ENCODE peak calls at places on chromosomes 11 and 22, in ten cellular contexts. One of them, this sample, is unnamed.

GRCh38 chr22:29270475-29271271 is 2.6 kb downstream of the EWSR1 start:
- DNase-seq in tibial nerve: no peak
- DNase-seq in transverse colon: no peak
- DNase-seq in fibroblast of pulmonary artery: peak; percentile 44
- DNase-seq in cardiac fibroblast: peak; percentile 39
- DNase-seq in BE2C: no peak
- DNase-seq in aorta: no peak
- DNase-seq in left lung: no peak
- DNase-seq in GM23338: no peak
- DNase-seq in upper lobe of left lung: no peak
- DNase-seq in this sample: no peak

GRCh38 chr22:49234459-49234858 is 593.2 kb downstream of the BRD1 start:
- DNase-seq in GM23338: no peak
- DNase-seq in BE2C: no peak
- DNase-seq in tibial nerve: no peak
- DNase-seq in left lung: peak; percentile 18
- DNase-seq in cardiac fibroblast: no peak
- DNase-seq in upper lobe of left lung: no peak
- DNase-seq in aorta: no peak
- DNase-seq in transverse colon: no peak
- DNase-seq in fibroblast of pulmonary artery: no peak
- DNase-seq in this sample: peak; percentile 50

GRCh38 chr22:29607426-29607825 is 4.0 kb downstream of the NF2 start:
- DNase-seq in aorta: no peak
- DNase-seq in tibial nerve: no peak
- DNase-seq in transverse colon: no peak
- DNase-seq in upper lobe of left lung: no peak
- DNase-seq in BE2C: no peak
- DNase-seq in left lung: no peak
- DNase-seq in GM23338: no peak
- DNase-seq in fibroblast of pulmonary artery: peak; percentile 49
- DNase-seq in cardiac fibroblast: peak; percentile 42
- DNase-seq in this sample: no peak

GRCh38 chr22:36457688-36458450 is 23.6 kb downstream of the TXN2 start:
- DNase-seq in transverse colon: no peak
- DNase-seq in GM23338: no peak
- DNase-seq in tibial nerve: no peak
- DNase-seq in upper lobe of left lung: peak; percentile 26
- DNase-seq in BE2C: no peak
- DNase-seq in fibroblast of pulmonary artery: peak; percentile 32
- DNase-seq in left lung: peak; percentile 52
- DNase-seq in aorta: peak; percentile 88
- DNase-seq in cardiac fibroblast: peak; percentile 63
- DNase-seq in this sample: peak; percentile 82

GRCh38 chr11:112355726-112356125 is 95.1 kb upstream of the PLET1 start:
- DNase-seq in upper lobe of left lung: peak; percentile 54
- DNase-seq in BE2C: peak; percentile 73
- DNase-seq in left lung: no peak
- DNase-seq in fibroblast of pulmonary artery: peak; percentile 66
- DNase-seq in aorta: no peak
- DNase-seq in cardiac fibroblast: peak; percentile 32
- DNase-seq in transverse colon: no peak
- DNase-seq in GM23338: peak; percentile 63
- DNase-seq in tibial nerve: no peak
- DNase-seq in this sample: no peak

GRCh38 chr11:70205049-70205725 is 2.1 kb downstream of the FADD start:
- DNase-seq in aorta: no peak
- DNase-seq in GM23338: no peak
- DNase-seq in upper lobe of left lung: no peak
- DNase-seq in left lung: no peak
- DNase-seq in cardiac fibroblast: peak; percentile 40
- DNase-seq in transverse colon: no peak
- DNase-seq in BE2C: no peak
- DNase-seq in fibroblast of pulmonary artery: peak; percentile 35
- DNase-seq in tibial nerve: no peak
- DNase-seq in this sample: no peak

GRCh38 chr11:88174627-88175003 is 628 bp downstream of the RAB38 start:
- DNase-seq in cardiac fibroblast: peak; percentile 93
- DNase-seq in fibroblast of pulmonary artery: peak; percentile 92
- DNase-seq in BE2C: peak; percentile 62
- DNase-seq in tibial nerve: peak; percentile 31
- DNase-seq in transverse colon: peak; percentile 74
- DNase-seq in aorta: peak; percentile 92
- DNase-seq in left lung: peak; percentile 81
- DNase-seq in upper lobe of left lung: peak; percentile 79
- DNase-seq in GM23338: peak; percentile 56
- DNase-seq in this sample: peak; percentile 89

GRCh38 chr11:10410844-10411200 is 44.2 kb upstream of the AMPD3 start:
- DNase-seq in left lung: no peak
- DNase-seq in upper lobe of left lung: no peak
- DNase-seq in transverse colon: no peak
- DNase-seq in cardiac fibroblast: no peak
- DNase-seq in BE2C: no peak
- DNase-seq in fibroblast of pulmonary artery: no peak
- DNase-seq in GM23338: no peak
- DNase-seq in aorta: no peak
- DNase-seq in tibial nerve: no peak
- DNase-seq in this sample: no peak

GRCh38 chr11:1746956-1747752 is 3.2 kb downstream of the IFITM10 start:
- DNase-seq in BE2C: no peak
- DNase-seq in left lung: peak; percentile 34
- DNase-seq in upper lobe of left lung: no peak
- DNase-seq in transverse colon: no peak
- DNase-seq in aorta: peak; percentile 71
- DNase-seq in fibroblast of pulmonary artery: no peak
- DNase-seq in cardiac fibroblast: no peak
- DNase-seq in GM23338: no peak
- DNase-seq in tibial nerve: no peak
- DNase-seq in this sample: peak; percentile 69

GRCh38 chr11:36490026-36490806 is 19.9 kb downstream of the TRAF6 start:
- DNase-seq in GM23338: no peak
- DNase-seq in fibroblast of pulmonary artery: no peak
- DNase-seq in cardiac fibroblast: no peak
- DNase-seq in transverse colon: no peak
- DNase-seq in upper lobe of left lung: no peak
- DNase-seq in left lung: no peak
- DNase-seq in tibial nerve: no peak
- DNase-seq in BE2C: no peak
- DNase-seq in aorta: no peak
- DNase-seq in this sample: no peak

GRCh38 chr11:35247428-35247827 is 108.5 kb downstream of the CD44 start:
- DNase-seq in aorta: no peak
- DNase-seq in cardiac fibroblast: no peak
- DNase-seq in fibroblast of pulmonary artery: no peak
- DNase-seq in BE2C: no peak
- DNase-seq in transverse colon: peak; percentile 26
- DNase-seq in left lung: no peak
- DNase-seq in upper lobe of left lung: peak; percentile 30
- DNase-seq in tibial nerve: no peak
- DNase-seq in GM23338: no peak
- DNase-seq in this sample: no peak

GRCh38 chr11:7677801-7678201 is 4.5 kb upstream of the CYB5R2 start:
- DNase-seq in left lung: no peak
- DNase-seq in BE2C: no peak
- DNase-seq in GM23338: no peak
- DNase-seq in transverse colon: no peak
- DNase-seq in aorta: no peak
- DNase-seq in fibroblast of pulmonary artery: no peak
- DNase-seq in tibial nerve: no peak
- DNase-seq in upper lobe of left lung: no peak
- DNase-seq in cardiac fibroblast: no peak
- DNase-seq in this sample: no peak

GRCh38 chr11:127056338-127056971 is 55.9 kb upstream of the KIRREL3 start:
- DNase-seq in upper lobe of left lung: no peak
- DNase-seq in fibroblast of pulmonary artery: no peak
- DNase-seq in cardiac fibroblast: no peak
- DNase-seq in GM23338: no peak
- DNase-seq in BE2C: peak; percentile 21
- DNase-seq in aorta: no peak
- DNase-seq in left lung: no peak
- DNase-seq in tibial nerve: no peak
- DNase-seq in transverse colon: no peak
- DNase-seq in this sample: no peak

GRCh38 chr11:67510023-67510345 is 2.0 kb upstream of the CDK2AP2 start:
- DNase-seq in cardiac fibroblast: no peak
- DNase-seq in GM23338: no peak
- DNase-seq in upper lobe of left lung: no peak
- DNase-seq in fibroblast of pulmonary artery: no peak
- DNase-seq in aorta: no peak
- DNase-seq in BE2C: no peak
- DNase-seq in transverse colon: no peak
- DNase-seq in tibial nerve: no peak
- DNase-seq in left lung: no peak
- DNase-seq in this sample: no peak

GRCh38 chr22:43417555-43417954 is 5.7 kb downstream of the MPPED1 start:
- DNase-seq in aorta: no peak
- DNase-seq in BE2C: no peak
- DNase-seq in cardiac fibroblast: no peak
- DNase-seq in fibroblast of pulmonary artery: no peak
- DNase-seq in transverse colon: no peak
- DNase-seq in tibial nerve: no peak
- DNase-seq in GM23338: no peak
- DNase-seq in upper lobe of left lung: no peak
- DNase-seq in left lung: no peak
- DNase-seq in this sample: no peak
- H3K4me3 ChIP-seq in aorta: no peak overlapping the region
- H3K4me3 ChIP-seq in BE2C: no peak overlapping the region
- H3K4me3 ChIP-seq in cardiac fibroblast: no peak overlapping the region
- H3K4me3 ChIP-seq in fibroblast of pulmonary artery: no peak overlapping the region
- H3K4me3 ChIP-seq in transverse colon: no peak overlapping the region
- H3K4me3 ChIP-seq in tibial nerve: no peak overlapping the region
- H3K4me3 ChIP-seq in GM23338: no peak overlapping the region
- H3K4me3 ChIP-seq in upper lobe of left lung: no peak overlapping the region
- H3K4me3 ChIP-seq in left lung: no peak overlapping the region
- H3K4me3 ChIP-seq in this sample: no peak overlapping the region

DNA sequence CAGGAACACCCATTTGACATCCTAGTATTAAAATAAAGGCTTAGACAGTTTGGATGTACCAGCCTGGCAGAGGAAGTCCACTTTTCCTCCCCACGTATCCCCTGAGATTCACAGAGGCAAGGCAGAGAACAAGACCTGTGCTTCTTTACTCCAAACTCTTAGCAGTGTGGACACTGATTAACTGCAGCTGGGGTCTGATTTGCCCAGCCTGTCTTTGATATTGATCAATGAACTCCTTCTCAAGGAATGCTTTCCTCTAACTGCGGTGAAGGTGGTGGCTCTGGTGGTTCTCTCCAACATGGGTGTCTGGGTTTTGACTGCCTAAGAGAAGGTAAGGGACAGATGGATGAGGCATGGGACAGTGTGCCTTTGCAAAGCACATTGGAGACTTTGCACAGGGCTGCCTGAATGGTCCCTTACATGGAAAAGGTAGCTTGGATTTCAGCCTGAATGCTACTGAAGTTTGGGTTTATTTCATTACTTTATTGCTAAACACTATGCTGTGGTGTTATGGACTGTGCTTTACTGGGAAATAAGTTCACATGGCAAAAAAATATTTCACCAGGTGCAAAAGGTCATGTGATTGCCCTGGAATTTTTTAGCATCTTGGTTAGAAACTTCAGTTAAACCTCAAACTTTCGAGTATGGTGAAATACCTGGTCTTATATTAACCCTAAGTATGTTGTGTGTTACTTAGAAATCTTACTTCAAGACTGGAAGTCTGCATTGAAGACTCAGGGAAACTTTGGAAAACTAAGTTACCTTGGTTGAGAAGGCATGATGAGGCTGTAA is 1.8 kb downstream of the GAS2 start:
- DNase-seq in cardiac fibroblast: no peak
- DNase-seq in upper lobe of left lung: no peak
- DNase-seq in BE2C: no peak
- DNase-seq in left lung: no peak
- DNase-seq in GM23338: no peak
- DNase-seq in tibial nerve: no peak
- DNase-seq in fibroblast of pulmonary artery: no peak
- DNase-seq in transverse colon: no peak
- DNase-seq in aorta: no peak
- DNase-seq in this sample: no peak
- H3K4me3 ChIP-seq in cardiac fibroblast: no peak overlapping the region
- H3K4me3 ChIP-seq in upper lobe of left lung: no peak overlapping the region
- H3K4me3 ChIP-seq in BE2C: no peak overlapping the region
- H3K4me3 ChIP-seq in left lung: no peak overlapping the region
- H3K4me3 ChIP-seq in GM23338: no peak overlapping the region
- H3K4me3 ChIP-seq in tibial nerve: no peak overlapping the region
- H3K4me3 ChIP-seq in fibroblast of pulmonary artery: no peak overlapping the region
- H3K4me3 ChIP-seq in transverse colon: no peak overlapping the region
- H3K4me3 ChIP-seq in aorta: no peak overlapping the region
- H3K4me3 ChIP-seq in this sample: no peak overlapping the region

GRCh38 chr11:128469220-128469619 is 118.1 kb downstream of the ETS1 start:
- DNase-seq in tibial nerve: no peak
- DNase-seq in cardiac fibroblast: no peak
- DNase-seq in BE2C: no peak
- DNase-seq in left lung: no peak
- DNase-seq in transverse colon: peak; percentile 53
- DNase-seq in aorta: no peak
- DNase-seq in fibroblast of pulmonary artery: no peak
- DNase-seq in GM23338: no peak
- DNase-seq in upper lobe of left lung: no peak
- DNase-seq in this sample: no peak

GRCh38 chr11:128470081-128470480 is 117.3 kb downstream of the ETS1 start:
- DNase-seq in left lung: no peak
- DNase-seq in BE2C: no peak
- DNase-seq in transverse colon: no peak
- DNase-seq in cardiac fibroblast: no peak
- DNase-seq in aorta: no peak
- DNase-seq in tibial nerve: no peak
- DNase-seq in fibroblast of pulmonary artery: no peak
- DNase-seq in GM23338: no peak
- DNase-seq in upper lobe of left lung: no peak
- DNase-seq in this sample: no peak

GRCh38 chr11:128467610-128468041 is 119.7 kb downstream of the ETS1 start:
- DNase-seq in BE2C: no peak
- DNase-seq in upper lobe of left lung: no peak
- DNase-seq in fibroblast of pulmonary artery: peak; percentile 94
- DNase-seq in cardiac fibroblast: peak; percentile 99
- DNase-seq in aorta: peak; percentile 83
- DNase-seq in transverse colon: no peak
- DNase-seq in left lung: no peak
- DNase-seq in GM23338: no peak
- DNase-seq in tibial nerve: no peak
- DNase-seq in this sample: peak; percentile 88

GRCh38 chr11:128467041-128467440 is 120.3 kb downstream of the ETS1 start:
- DNase-seq in BE2C: no peak
- DNase-seq in GM23338: no peak
- DNase-seq in upper lobe of left lung: no peak
- DNase-seq in cardiac fibroblast: no peak
- DNase-seq in left lung: no peak
- DNase-seq in fibroblast of pulmonary artery: no peak
- DNase-seq in aorta: no peak
- DNase-seq in tibial nerve: no peak
- DNase-seq in transverse colon: no peak
- DNase-seq in this sample: no peak

GRCh38 chr11:128468106-128468505 is 119.3 kb downstream of the ETS1 start:
- DNase-seq in GM23338: no peak
- DNase-seq in aorta: no peak
- DNase-seq in tibial nerve: no peak
- DNase-seq in cardiac fibroblast: no peak
- DNase-seq in upper lobe of left lung: no peak
- DNase-seq in fibroblast of pulmonary artery: no peak
- DNase-seq in transverse colon: no peak
- DNase-seq in left lung: no peak
- DNase-seq in BE2C: no peak
- DNase-seq in this sample: no peak
- H3K4me3 ChIP-seq in GM23338: no peak overlapping the region
- H3K4me3 ChIP-seq in aorta: no peak overlapping the region
- H3K4me3 ChIP-seq in tibial nerve: no peak overlapping the region
- H3K4me3 ChIP-seq in cardiac fibroblast: no peak overlapping the region
- H3K4me3 ChIP-seq in upper lobe of left lung: no peak overlapping the region
- H3K4me3 ChIP-seq in fibroblast of pulmonary artery: no peak overlapping the region
- H3K4me3 ChIP-seq in transverse colon: no peak overlapping the region
- H3K4me3 ChIP-seq in left lung: no peak overlapping the region
- H3K4me3 ChIP-seq in BE2C: no peak overlapping the region
- H3K4me3 ChIP-seq in this sample: peak overlapping the region; percentile 1

GRCh38 chr22:37631448-37632173 is 7.9 kb upstream of the SH3BP1 start:
- DNase-seq in tibial nerve: no peak
- DNase-seq in GM23338: no peak
- DNase-seq in left lung: no peak
- DNase-seq in aorta: no peak
- DNase-seq in fibroblast of pulmonary artery: no peak
- DNase-seq in BE2C: no peak
- DNase-seq in upper lobe of left lung: no peak
- DNase-seq in transverse colon: peak; percentile 25
- DNase-seq in cardiac fibroblast: no peak
- DNase-seq in this sample: no peak
- H3K4me3 ChIP-seq in tibial nerve: no peak overlapping the region
- H3K4me3 ChIP-seq in GM23338: no peak overlapping the region
- H3K4me3 ChIP-seq in left lung: no peak overlapping the region
- H3K4me3 ChIP-seq in aorta: no peak overlapping the region
- H3K4me3 ChIP-seq in fibroblast of pulmonary artery: no peak overlapping the region
- H3K4me3 ChIP-seq in BE2C: no peak overlapping the region
- H3K4me3 ChIP-seq in upper lobe of left lung: no peak overlapping the region
- H3K4me3 ChIP-seq in transverse colon: no peak overlapping the region
- H3K4me3 ChIP-seq in cardiac fibroblast: no peak overlapping the region
- H3K4me3 ChIP-seq in this sample: no peak overlapping the region

This sample was measured in coronary artery.